ENCODE peak calls at places on chromosome 12, in four cellular contexts. M, B, L and A are unnamed samples.

GRCh38 chr12:66552753-66553152 is 126.1 kb downstream of the GRIP1 start:
- DNase-seq in B (no peak), M (no peak), L (no peak), A (no peak)

GRCh38 chr12:127623362-127623761 is 643.6 kb upstream of the TMEM132C start:
- DNase-seq in B (no peak), L (no peak), M (no peak), A (no peak)

GRCh38 chr12:62712561-62712960 is 222.4 kb downstream of the PPM1H start:
- DNase-seq in M (no peak), B (no peak), L (no peak), A (no peak)

GRCh38 chr12:48794870-48795269 is 6.0 kb upstream of the ADCY6 start:
- DNase-seq in B (no peak), L (no peak), M (no peak), A (no peak)

GRCh38 chr12:54759751-54760150 is 94.6 kb upstream of the MUCL1 start:
- DNase-seq in M (no peak), L (peak), B (peak), A (peak)

GRCh38 chr12:3236345-3237153 is 159.4 kb downstream of the TSPAN9 start:
- DNase-seq in L (peak), B (peak), M (no peak), A (no peak)

GRCh38 chr12:26723379-26724308 is 109.3 kb downstream of the ITPR2 start:
- DNase-seq in L (peak), B (peak), M (no peak), A (peak)

GRCh38 chr12:26773313-26774104 is 59.5 kb downstream of the ITPR2 start:
- DNase-seq in B (no peak), M (no peak), L (no peak), A (no peak)

GRCh38 chr12:92431146-92431545 is 271.6 kb upstream of the PLEKHG7 start:
- DNase-seq in B (no peak), M (no peak), L (no peak), A (no peak)